ENCODE peak calls at places on chromosomes 11 and 22, in eight cellular contexts. One of them, this sample, is unnamed.

GRCh38 chr11:17457361-17458104 is 19.1 kb downstream of the ABCC8 start:
- DNase-seq in psoas muscle: no peak
- DNase-seq in BE2C: no peak
- DNase-seq in endothelial cell: no peak
- DNase-seq in fibroblast of lung: no peak
- DNase-seq in progenitor cell of endocrine pancreas: no peak
- DNase-seq in mammary epithelial cell: no peak
- DNase-seq in H9: no peak
- DNase-seq in this sample: no peak

GRCh38 chr11:120168108-120168959 is 30.4 kb upstream of the TRIM29 start:
- DNase-seq in psoas muscle: no peak
- DNase-seq in BE2C: no peak
- DNase-seq in endothelial cell: no peak
- DNase-seq in fibroblast of lung: peak
- DNase-seq in progenitor cell of endocrine pancreas: no peak
- DNase-seq in mammary epithelial cell: no peak
- DNase-seq in H9: no peak
- DNase-seq in this sample: no peak

GRCh38 chr22:38080468-38080846 is 3.5 kb downstream of the SLC16A8 start:
- DNase-seq in psoas muscle: no peak
- DNase-seq in BE2C: no peak
- DNase-seq in endothelial cell: no peak
- DNase-seq in fibroblast of lung: no peak
- DNase-seq in progenitor cell of endocrine pancreas: no peak
- DNase-seq in mammary epithelial cell: no peak
- DNase-seq in H9: no peak
- DNase-seq in this sample: no peak

GRCh38 chr11:73156114-73156513 is 14.0 kb upstream of the FCHSD2 start:
- DNase-seq in psoas muscle: no peak
- DNase-seq in BE2C: no peak
- DNase-seq in endothelial cell: no peak
- DNase-seq in fibroblast of lung: no peak
- DNase-seq in progenitor cell of endocrine pancreas: no peak
- DNase-seq in mammary epithelial cell: no peak
- DNase-seq in H9: no peak
- DNase-seq in this sample: no peak

GRCh38 chr22:25754527-25755202 is 12.7 kb downstream of the MYO18B start:
- DNase-seq in psoas muscle: peak
- DNase-seq in BE2C: no peak
- DNase-seq in endothelial cell: no peak
- DNase-seq in fibroblast of lung: peak
- DNase-seq in progenitor cell of endocrine pancreas: no peak
- DNase-seq in mammary epithelial cell: no peak
- DNase-seq in H9: no peak
- DNase-seq in this sample: no peak

GRCh38 chr11:37504925-37505324 is 906.9 kb upstream of the RAG2 start:
- DNase-seq in psoas muscle: no peak
- DNase-seq in BE2C: no peak
- DNase-seq in endothelial cell: no peak
- DNase-seq in fibroblast of lung: peak
- DNase-seq in progenitor cell of endocrine pancreas: no peak
- DNase-seq in mammary epithelial cell: peak
- DNase-seq in H9: no peak
- DNase-seq in this sample: no peak

GRCh38 chr11:110000045-110000502 is 93.1 kb upstream of the ZC3H12C start:
- DNase-seq in psoas muscle: no peak
- DNase-seq in BE2C: no peak
- DNase-seq in endothelial cell: no peak
- DNase-seq in fibroblast of lung: peak
- DNase-seq in progenitor cell of endocrine pancreas: no peak
- DNase-seq in mammary epithelial cell: peak
- DNase-seq in H9: no peak
- DNase-seq in this sample: no peak

GRCh38 chr11:61589961-61590360 is 9.1 kb upstream of the SYT7 start:
- DNase-seq in psoas muscle: no peak
- DNase-seq in BE2C: no peak
- DNase-seq in endothelial cell: no peak
- DNase-seq in fibroblast of lung: no peak
- DNase-seq in progenitor cell of endocrine pancreas: no peak
- DNase-seq in mammary epithelial cell: peak
- DNase-seq in H9: no peak
- DNase-seq in this sample: no peak

GRCh38 chr22:32558681-32559355 is 84.2 kb downstream of the FBXO7 start:
- DNase-seq in psoas muscle: peak
- DNase-seq in BE2C: no peak
- DNase-seq in endothelial cell: no peak
- DNase-seq in fibroblast of lung: peak
- DNase-seq in progenitor cell of endocrine pancreas: no peak
- DNase-seq in mammary epithelial cell: peak
- DNase-seq in H9: no peak
- DNase-seq in this sample: no peak

GRCh38 chr11:68904458-68904847 is 762 bp downstream of the IGHMBP2 start:
- DNase-seq in psoas muscle: peak
- DNase-seq in BE2C: peak
- DNase-seq in endothelial cell: no peak
- DNase-seq in fibroblast of lung: no peak
- DNase-seq in progenitor cell of endocrine pancreas: no peak
- DNase-seq in mammary epithelial cell: peak
- DNase-seq in H9: no peak
- DNase-seq in this sample: peak

GRCh38 chr11:35427158-35427557 is 7.8 kb upstream of the SLC1A2 start:
- DNase-seq in psoas muscle: no peak
- DNase-seq in BE2C: no peak
- DNase-seq in endothelial cell: no peak
- DNase-seq in fibroblast of lung: peak
- DNase-seq in progenitor cell of endocrine pancreas: no peak
- DNase-seq in mammary epithelial cell: no peak
- DNase-seq in H9: no peak
- DNase-seq in this sample: no peak

GRCh38 chr11:10443152-10443551 is 11.9 kb upstream of the AMPD3 start:
- DNase-seq in psoas muscle: no peak
- DNase-seq in BE2C: no peak
- DNase-seq in endothelial cell: no peak
- DNase-seq in fibroblast of lung: no peak
- DNase-seq in progenitor cell of endocrine pancreas: no peak
- DNase-seq in mammary epithelial cell: no peak
- DNase-seq in H9: no peak
- DNase-seq in this sample: no peak

GRCh38 chr11:22780914-22781593 is 48.5 kb downstream of the SVIP start:
- DNase-seq in psoas muscle: no peak
- DNase-seq in BE2C: no peak
- DNase-seq in endothelial cell: no peak
- DNase-seq in fibroblast of lung: no peak
- DNase-seq in progenitor cell of endocrine pancreas: no peak
- DNase-seq in mammary epithelial cell: no peak
- DNase-seq in H9: no peak
- DNase-seq in this sample: no peak

GRCh38 chr22:44364750-44365118 is 52.0 kb upstream of the SHISAL1 start:
- DNase-seq in psoas muscle: peak
- DNase-seq in BE2C: peak
- DNase-seq in endothelial cell: no peak
- DNase-seq in fibroblast of lung: no peak
- DNase-seq in progenitor cell of endocrine pancreas: no peak
- DNase-seq in mammary epithelial cell: no peak
- DNase-seq in H9: no peak
- DNase-seq in this sample: peak

DNA sequence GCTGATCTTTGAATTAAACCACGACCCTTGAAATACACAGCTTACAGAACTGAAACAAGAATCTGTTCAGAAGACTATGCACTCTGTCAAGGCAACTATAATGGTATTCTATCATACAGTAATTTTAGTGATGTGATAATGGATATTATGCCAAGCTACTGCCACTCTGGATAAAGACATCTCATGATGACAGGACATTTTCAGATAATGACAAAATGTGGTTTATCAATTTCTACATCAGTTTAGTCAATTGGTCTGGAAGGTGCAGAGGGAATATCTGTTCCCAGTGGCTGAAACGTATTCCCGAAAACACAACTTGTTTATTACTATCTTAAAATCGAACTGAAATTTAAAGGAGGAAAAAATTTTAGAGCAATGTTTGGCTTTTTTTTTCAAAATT is 1009.6 kb upstream of the CCDC90B start:
- DNase-seq in psoas muscle: no peak
- DNase-seq in BE2C: no peak
- DNase-seq in endothelial cell: no peak
- DNase-seq in fibroblast of lung: no peak
- DNase-seq in progenitor cell of endocrine pancreas: no peak
- DNase-seq in mammary epithelial cell: no peak
- DNase-seq in H9: no peak
- DNase-seq in this sample: no peak
- TF ChIP-seq CTCF in psoas muscle: no peak
- TF ChIP-seq CTCF in BE2C: no peak
- TF ChIP-seq CTCF in endothelial cell: no peak
- TF ChIP-seq CTCF in fibroblast of lung: no peak
- TF ChIP-seq CTCF in progenitor cell of endocrine pancreas: no peak
- TF ChIP-seq CTCF in mammary epithelial cell: no peak
- TF ChIP-seq CTCF in H9: no peak
- TF ChIP-seq CTCF in this sample: no peak

GRCh38 chr11:126965331-126965730 is 35.2 kb downstream of the KIRREL3 start:
- DNase-seq in psoas muscle: no peak
- DNase-seq in BE2C: no peak
- DNase-seq in endothelial cell: no peak
- DNase-seq in fibroblast of lung: no peak
- DNase-seq in progenitor cell of endocrine pancreas: no peak
- DNase-seq in mammary epithelial cell: no peak
- DNase-seq in H9: no peak
- DNase-seq in this sample: no peak

GRCh38 chr11:126973051-126973450 is 27.5 kb downstream of the KIRREL3 start:
- DNase-seq in psoas muscle: no peak
- DNase-seq in BE2C: no peak
- DNase-seq in endothelial cell: no peak
- DNase-seq in fibroblast of lung: no peak
- DNase-seq in progenitor cell of endocrine pancreas: no peak
- DNase-seq in mammary epithelial cell: no peak
- DNase-seq in H9: no peak
- DNase-seq in this sample: no peak

GRCh38 chr11:126968915-126969314 is 31.7 kb downstream of the KIRREL3 start:
- DNase-seq in psoas muscle: no peak
- DNase-seq in BE2C: no peak
- DNase-seq in endothelial cell: peak
- DNase-seq in fibroblast of lung: no peak
- DNase-seq in progenitor cell of endocrine pancreas: no peak
- DNase-seq in mammary epithelial cell: no peak
- DNase-seq in H9: peak
- DNase-seq in this sample: peak

GRCh38 chr11:126971305-126971704 is 29.3 kb downstream of the KIRREL3 start:
- DNase-seq in psoas muscle: no peak
- DNase-seq in BE2C: no peak
- DNase-seq in endothelial cell: no peak
- DNase-seq in fibroblast of lung: no peak
- DNase-seq in progenitor cell of endocrine pancreas: no peak
- DNase-seq in mammary epithelial cell: no peak
- DNase-seq in H9: no peak
- DNase-seq in this sample: no peak

DNA sequence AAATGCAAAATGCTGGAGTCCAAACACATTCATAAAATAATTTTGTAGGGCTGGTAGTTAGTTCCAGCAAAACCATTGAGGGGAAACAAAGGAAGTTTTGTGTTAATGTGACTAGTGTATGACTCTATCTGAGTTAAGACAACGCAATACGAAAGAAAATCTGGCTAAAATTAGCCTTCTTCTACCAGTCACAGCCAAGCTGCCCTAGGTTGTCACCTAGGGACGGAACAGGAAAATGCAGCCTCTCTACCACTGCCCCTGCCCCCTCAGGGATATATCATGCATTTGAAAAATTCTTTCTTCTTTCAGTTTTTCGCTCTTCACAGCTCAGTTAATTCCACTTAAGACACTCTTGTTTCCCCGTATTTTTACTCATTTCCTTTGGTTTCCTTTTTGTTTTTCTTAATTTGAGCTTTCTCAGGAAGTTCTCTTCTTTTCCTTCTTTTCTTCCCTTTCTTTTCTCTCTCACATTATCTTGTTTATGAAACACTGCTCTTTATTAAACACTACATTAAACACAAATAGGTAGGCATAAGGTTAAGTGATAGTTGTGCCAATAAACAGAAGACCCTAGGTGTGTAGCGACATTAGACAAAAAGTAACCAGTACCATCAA is 30.6 kb downstream of the KIRREL3 start:
- DNase-seq in psoas muscle: no peak
- DNase-seq in BE2C: peak
- DNase-seq in endothelial cell: peak
- DNase-seq in fibroblast of lung: peak
- DNase-seq in progenitor cell of endocrine pancreas: no peak
- DNase-seq in mammary epithelial cell: peak
- DNase-seq in H9: peak
- DNase-seq in this sample: peak
- TF ChIP-seq CTCF in psoas muscle: peak
- TF ChIP-seq CTCF in BE2C: peak
- TF ChIP-seq CTCF in endothelial cell: peak
- TF ChIP-seq CTCF in fibroblast of lung: peak
- TF ChIP-seq CTCF in progenitor cell of endocrine pancreas: peak
- TF ChIP-seq CTCF in mammary epithelial cell: peak
- TF ChIP-seq CTCF in H9: peak
- TF ChIP-seq CTCF in this sample: peak

GRCh38 chr22:36352775-36353507 is 34.8 kb downstream of the MYH9 start:
- DNase-seq in psoas muscle: peak
- DNase-seq in BE2C: no peak
- DNase-seq in endothelial cell: no peak
- DNase-seq in fibroblast of lung: peak
- DNase-seq in progenitor cell of endocrine pancreas: peak
- DNase-seq in mammary epithelial cell: peak
- DNase-seq in H9: no peak
- DNase-seq in this sample: no peak

GRCh38 chr22:36348760-36349159 is 39.0 kb downstream of the MYH9 start:
- DNase-seq in psoas muscle: no peak
- DNase-seq in BE2C: no peak
- DNase-seq in endothelial cell: no peak
- DNase-seq in fibroblast of lung: no peak
- DNase-seq in progenitor cell of endocrine pancreas: no peak
- DNase-seq in mammary epithelial cell: no peak
- DNase-seq in H9: no peak
- DNase-seq in this sample: no peak

GRCh38 chr22:36351921-36352774 is 35.6 kb downstream of the MYH9 start:
- DNase-seq in psoas muscle: no peak
- DNase-seq in BE2C: no peak
- DNase-seq in endothelial cell: no peak
- DNase-seq in fibroblast of lung: peak
- DNase-seq in progenitor cell of endocrine pancreas: no peak
- DNase-seq in mammary epithelial cell: peak
- DNase-seq in H9: no peak
- DNase-seq in this sample: no peak

GRCh38 chr22:36349726-36350125 is 38.0 kb downstream of the MYH9 start:
- DNase-seq in psoas muscle: no peak
- DNase-seq in BE2C: no peak
- DNase-seq in endothelial cell: no peak
- DNase-seq in fibroblast of lung: no peak
- DNase-seq in progenitor cell of endocrine pancreas: no peak
- DNase-seq in mammary epithelial cell: no peak
- DNase-seq in H9: no peak
- DNase-seq in this sample: no peak

GRCh38 chr22:36350751-36351594 is 36.8 kb downstream of the MYH9 start:
- DNase-seq in psoas muscle: no peak
- DNase-seq in BE2C: no peak
- DNase-seq in endothelial cell: no peak
- DNase-seq in fibroblast of lung: peak
- DNase-seq in progenitor cell of endocrine pancreas: peak
- DNase-seq in mammary epithelial cell: peak
- DNase-seq in H9: no peak
- DNase-seq in this sample: no peak
- TF ChIP-seq CTCF in psoas muscle: no peak
- TF ChIP-seq CTCF in BE2C: no peak
- TF ChIP-seq CTCF in endothelial cell: no peak
- TF ChIP-seq CTCF in fibroblast of lung: peak
- TF ChIP-seq CTCF in progenitor cell of endocrine pancreas: peak
- TF ChIP-seq CTCF in mammary epithelial cell: peak
- TF ChIP-seq CTCF in H9: peak
- TF ChIP-seq CTCF in this sample: no peak

GRCh38 chr11:103637250-103637649 is 399.2 kb upstream of the DDI1 start:
- DNase-seq in psoas muscle: no peak
- DNase-seq in BE2C: no peak
- DNase-seq in endothelial cell: no peak
- DNase-seq in fibroblast of lung: no peak
- DNase-seq in progenitor cell of endocrine pancreas: no peak
- DNase-seq in mammary epithelial cell: no peak
- DNase-seq in H9: no peak
- DNase-seq in this sample: no peak
- TF ChIP-seq CTCF in psoas muscle: no peak
- TF ChIP-seq CTCF in BE2C: no peak
- TF ChIP-seq CTCF in endothelial cell: no peak
- TF ChIP-seq CTCF in fibroblast of lung: no peak
- TF ChIP-seq CTCF in progenitor cell of endocrine pancreas: no peak
- TF ChIP-seq CTCF in mammary epithelial cell: no peak
- TF ChIP-seq CTCF in H9: no peak
- TF ChIP-seq CTCF in this sample: no peak